ENCODE peak calls at places on chromosomes 4 and X, in six cellular contexts. F, Z, A, O, H and U are unnamed samples.

GRCh38 chrX:64571011-64571410 is 175.8 kb upstream of the MTMR8 start:
- DNase-seq in O (no peak), A (no peak), F (peak; percentile 7), H (no peak), Z (no peak), U (peak; percentile 44)

GRCh38 chrX:82219129-82219528 is 1017.2 kb downstream of the SH3BGRL start:
- DNase-seq in O (no peak), A (no peak), H (no peak), F (no peak), Z (no peak), U (peak; percentile 12)

GRCh38 chr4:677431-678293 is 3.3 kb downstream of the MYL5 start:
- DNase-seq in H (no peak), F (no peak), O (no peak), Z (no peak), A (no peak), U (no peak)

GRCh38 chr4:3420606-3420955 is 21.2 kb upstream of the HGFAC start:
- DNase-seq in Z (no peak), O (no peak), H (no peak), F (no peak), A (no peak), U (peak; percentile 31)

GRCh38 chr4:109873791-109874514 is 26.0 kb downstream of the LRIT3 start:
- DNase-seq in F (no peak), H (no peak), A (no peak), Z (no peak), O (no peak), U (no peak)

GRCh38 chrX:47179928-47180255 is 13.7 kb upstream of the UBA1 start:
- DNase-seq in A (no peak), F (no peak), H (no peak), O (no peak), Z (no peak), U (no peak)

GRCh38 chr4:156961241-156962068 is 10.1 kb downstream of the PDGFC start:
- DNase-seq in F (no peak), O (no peak), H (no peak), Z (no peak), A (no peak), U (no peak)

GRCh38 chr4:73442275-73442674 is 6.3 kb downstream of the AFP start:
- DNase-seq in H (no peak), Z (no peak), A (no peak), F (no peak), O (no peak), U (no peak)

GRCh38 chr4:125254111-125254510 is 60.6 kb upstream of the FAT4 start:
- DNase-seq in H (no peak), F (no peak), A (no peak), Z (no peak), O (no peak), U (no peak)

GRCh38 chr4:41746025-41746439 is 2.5 kb downstream of the PHOX2B start:
- DNase-seq in A (no peak), F (no peak), Z (no peak), H (no peak), O (no peak), U (peak; percentile 32)

GRCh38 chrX:24014388-24015018 is 12.5 kb downstream of the KLHL15 start:
- DNase-seq in Z (no peak), O (no peak), A (no peak), H (no peak), F (no peak), U (no peak)

GRCh38 chr4:139552506-139552905 is 3.5 kb downstream of the SETD7 start:
- DNase-seq in O (no peak), F (no peak), Z (no peak), H (no peak), A (no peak), U (peak; percentile 37)

GRCh38 chr4:17587094-17587822 is 10.3 kb downstream of the LAP3 start:
- DNase-seq in A (no peak), Z (no peak), O (no peak), F (no peak), H (no peak), U (peak; percentile 12)

GRCh38 chrX:70172964-70173363 is 4.3 kb upstream of the DGAT2L6 start:
- DNase-seq in A (no peak), H (no peak), Z (no peak), F (peak; percentile 19), O (no peak), U (peak; percentile 18)

GRCh38 chr4:40918330-40918729 is 168.6 kb downstream of the NSUN7 start:
- DNase-seq in F (no peak), H (no peak), Z (no peak), A (no peak), O (no peak), U (no peak)

GRCh38 chr4:133476064-133476463 is 327.0 kb downstream of the PCDH10 start:
- DNase-seq in O (no peak), Z (no peak), F (no peak), A (no peak), H (no peak), U (no peak)

GRCh38 chr4:117691572-117692351 is 342.5 kb upstream of the NDST3 start:
- DNase-seq in F (no peak), Z (no peak), H (no peak), O (no peak), A (no peak), U (no peak)

GRCh38 chr4:158578476-158578875 is 56.8 kb downstream of the RXFP1 start:
- DNase-seq in F (peak; percentile 18), Z (peak; percentile 4), O (no peak), A (no peak), H (no peak), U (peak; percentile 49)

GRCh38 chrX:114267127-114267526 is 316.8 kb upstream of the HTR2C start:
- DNase-seq in A (no peak), H (no peak), F (no peak), O (no peak), Z (no peak), U (peak; percentile 14)

GRCh38 chr4:95059630-95060029 is 301.9 kb downstream of the BMPR1B start:
- DNase-seq in A (no peak), F (no peak), Z (no peak), H (no peak), O (no peak), U (no peak)

GRCh38 chrX:150211988-150212387 is 151.1 kb upstream of the MAMLD1 start:
- DNase-seq in F (no peak), A (no peak), O (no peak), H (no peak), Z (no peak), U (peak; percentile 13)

GRCh38 chr4:7312691-7313090 is 120.4 kb downstream of the SORCS2 start:
- DNase-seq in A (no peak), F (no peak), Z (no peak), H (no peak), O (no peak), U (no peak)

GRCh38 chr4:39846135-39846534 is 131.6 kb downstream of the PDS5A start:
- DNase-seq in A (no peak), H (no peak), Z (no peak), O (no peak), F (no peak), U (no peak)

GRCh38 chr4:176945314-176945713 is 152.6 kb upstream of the VEGFC start:
- DNase-seq in Z (no peak), H (no peak), O (no peak), F (no peak), A (no peak), U (no peak)

GRCh38 chrX:39729834-39730670 is 367.7 kb downstream of the BCOR start:
- DNase-seq in F (peak; percentile 34), Z (no peak), O (peak; percentile 40), A (no peak), H (no peak), U (no peak)

GRCh38 chr4:181504846-181505374 is 738.3 kb upstream of the TENM3 start:
- DNase-seq in A (no peak), F (no peak), O (no peak), Z (no peak), H (no peak), U (no peak)

GRCh38 chrX:48957477-48957826 is at the start of gene OTUD5:
- DNase-seq in O (peak; percentile 53), H (peak; percentile 54), A (peak; percentile 62), Z (peak; percentile 64), F (peak; percentile 80), U (no peak)

GRCh38 chr4:102518703-102519131 is 17.6 kb downstream of the NFKB1 start:
- DNase-seq in F (no peak), A (no peak), O (no peak), Z (no peak), H (no peak), U (no peak)

GRCh38 chrX:134244043-134244442 is 7.1 kb downstream of the CCDC160 start:
- DNase-seq in O (no peak), H (no peak), A (no peak), F (no peak), Z (no peak), U (no peak)

GRCh38 chrX:46755656-46756055 is 3.3 kb downstream of the SLC9A7 start:
- DNase-seq in H (no peak), O (no peak), A (no peak), F (no peak), Z (no peak), U (no peak)

GRCh38 chr4:140069068-140069467 is 84.9 kb downstream of the MAML3 start:
- DNase-seq in F (no peak), Z (no peak), A (no peak), O (no peak), H (no peak), U (no peak)

GRCh38 chr4:8532245-8532781 is 47.9 kb upstream of the GPR78 start:
- DNase-seq in H (no peak), Z (no peak), A (no peak), F (no peak), O (no peak), U (peak; percentile 80)

GRCh38 chr4:119136541-119136940 is 909 bp downstream of the MYOZ2 start:
- DNase-seq in A (no peak), O (no peak), F (no peak), Z (no peak), H (no peak), U (peak; percentile 23)

GRCh38 chr4:1402021-1402515 is 4.2 kb downstream of the NKX1-1 start:
- DNase-seq in Z (no peak), A (no peak), O (no peak), H (no peak), F (peak; percentile 38), U (no peak)

GRCh38 chr4:121869841-121870822 is at the start of gene BBS7:
- DNase-seq in Z (peak; percentile 72), A (peak; percentile 92), O (peak; percentile 57), H (peak; percentile 83), F (peak; percentile 98), U (peak; percentile 99)

GRCh38 chr4:134610956-134611355 is 409.4 kb upstream of the PABPC4L start:
- DNase-seq in A (no peak), Z (no peak), F (no peak), O (no peak), H (no peak), U (no peak)